ENCODE peak calls at places on chromosomes 4 and X, in five cellular contexts. One of them, this sample, is unnamed. For H3K27me3, the result is how much of the 10 kb centered on the place peaks cover.

GRCh38 chr4:40471923-40472322 is 136.8 kb downstream of the CHRNA9 start:
- DNase-seq in aorta: no peak
- DNase-seq in pancreas: no peak
- DNase-seq in mammary epithelial cell: peak
- DNase-seq in Peyer's patch: no peak
- DNase-seq in this sample: no peak

GRCh38 chr4:8786166-8786565 is 85.5 kb downstream of the HMX1 start:
- DNase-seq in pancreas: no peak
- DNase-seq in mammary epithelial cell: no peak
- DNase-seq in Peyer's patch: no peak
- DNase-seq in aorta: no peak
- DNase-seq in this sample: no peak

GRCh38 chr4:86838141-86838540 is 11.0 kb downstream of the SLC10A6 start:
- DNase-seq in aorta: no peak
- DNase-seq in pancreas: no peak
- DNase-seq in mammary epithelial cell: no peak
- DNase-seq in Peyer's patch: no peak
- DNase-seq in this sample: no peak

GRCh38 chr4:91734682-91735081 is 569.1 kb upstream of the GRID2 start:
- DNase-seq in Peyer's patch: no peak
- DNase-seq in pancreas: no peak
- DNase-seq in mammary epithelial cell: peak
- DNase-seq in aorta: no peak
- DNase-seq in this sample: no peak

GRCh38 chr4:118086334-118086733 is 52.0 kb downstream of the NDST3 start:
- DNase-seq in aorta: no peak
- DNase-seq in mammary epithelial cell: peak
- DNase-seq in Peyer's patch: no peak
- DNase-seq in pancreas: no peak
- DNase-seq in this sample: no peak

GRCh38 chrX:29468911-29469494 is 746.4 kb upstream of the MAGEB2 start:
- DNase-seq in pancreas: no peak
- DNase-seq in aorta: no peak
- DNase-seq in mammary epithelial cell: no peak
- DNase-seq in Peyer's patch: no peak
- DNase-seq in this sample: no peak

GRCh38 chr4:144295286-144295995 is 154.9 kb upstream of the GYPA start:
- DNase-seq in aorta: no peak
- DNase-seq in Peyer's patch: no peak
- DNase-seq in pancreas: no peak
- DNase-seq in mammary epithelial cell: peak
- DNase-seq in this sample: no peak

GRCh38 chr4:10182446-10183424 is 66.1 kb upstream of the WDR1 start:
- DNase-seq in aorta: no peak
- DNase-seq in Peyer's patch: no peak
- DNase-seq in mammary epithelial cell: no peak
- DNase-seq in pancreas: no peak
- DNase-seq in this sample: no peak

GRCh38 chrX:107324493-107325310 is 118.3 kb downstream of the DNAAF6 start:
- DNase-seq in aorta: no peak
- DNase-seq in pancreas: peak
- DNase-seq in mammary epithelial cell: peak
- DNase-seq in Peyer's patch: no peak
- DNase-seq in this sample: no peak

GRCh38 chr4:91989914-91990313 is 313.9 kb upstream of the GRID2 start:
- DNase-seq in mammary epithelial cell: no peak
- DNase-seq in pancreas: no peak
- DNase-seq in aorta: no peak
- DNase-seq in Peyer's patch: no peak
- DNase-seq in this sample: no peak

GRCh38 chr4:85474356-85474755 is 594 bp upstream of the ARHGAP24 start:
- DNase-seq in mammary epithelial cell: no peak
- DNase-seq in aorta: no peak
- DNase-seq in Peyer's patch: no peak
- DNase-seq in pancreas: no peak
- DNase-seq in this sample: no peak

GRCh38 chr4:8747896-8748575 is 123.6 kb downstream of the HMX1 start:
- DNase-seq in Peyer's patch: no peak
- DNase-seq in pancreas: no peak
- DNase-seq in aorta: peak
- DNase-seq in mammary epithelial cell: no peak
- DNase-seq in this sample: no peak

GRCh38 chrX:2401590-2402360 is 99.0 kb downstream of the DHRSX start:
- DNase-seq in mammary epithelial cell: peak
- DNase-seq in pancreas: no peak
- DNase-seq in Peyer's patch: no peak
- DNase-seq in aorta: no peak
- DNase-seq in this sample: no peak

GRCh38 chr4:153115322-153116100 is 88.7 kb upstream of the TRIM2 start:
- DNase-seq in Peyer's patch: peak
- DNase-seq in pancreas: no peak
- DNase-seq in mammary epithelial cell: peak
- DNase-seq in aorta: peak
- DNase-seq in this sample: peak

GRCh38 chr4:73603854-73604584 is 16.2 kb downstream of the RASSF6 start:
- DNase-seq in aorta: no peak
- DNase-seq in mammary epithelial cell: no peak
- DNase-seq in pancreas: no peak
- DNase-seq in Peyer's patch: no peak
- DNase-seq in this sample: no peak

GRCh38 chr4:12712648-12713339 is 771.3 kb downstream of the RAB28 start:
- DNase-seq in aorta: no peak
- DNase-seq in Peyer's patch: no peak
- DNase-seq in pancreas: no peak
- DNase-seq in mammary epithelial cell: no peak
- DNase-seq in this sample: no peak

GRCh38 chrX:120749141-120749846 is 119.4 kb upstream of the C1GALT1C1 start:
- DNase-seq in pancreas: no peak
- DNase-seq in mammary epithelial cell: no peak
- DNase-seq in Peyer's patch: peak
- DNase-seq in aorta: no peak
- DNase-seq in this sample: no peak

GRCh38 chr4:3313139-3313538 is 20.3 kb downstream of the RGS12 start:
- DNase-seq in Peyer's patch: no peak
- DNase-seq in aorta: peak
- DNase-seq in mammary epithelial cell: no peak
- DNase-seq in pancreas: no peak
- DNase-seq in this sample: no peak

GRCh38 chr4:36255575-36255974 is 11.3 kb upstream of the ARAP2 start:
- DNase-seq in Peyer's patch: peak
- DNase-seq in aorta: no peak
- DNase-seq in mammary epithelial cell: no peak
- DNase-seq in pancreas: no peak
- DNase-seq in this sample: no peak

GRCh38 chrX:24260827-24261550 is 52.9 kb downstream of the SUPT20HL2 start:
- DNase-seq in mammary epithelial cell: no peak
- DNase-seq in Peyer's patch: peak
- DNase-seq in aorta: no peak
- DNase-seq in pancreas: peak
- DNase-seq in this sample: no peak

GRCh38 chr4:167555338-167556022 is 321.2 kb upstream of the SPOCK3 start:
- DNase-seq in mammary epithelial cell: no peak
- DNase-seq in Peyer's patch: no peak
- DNase-seq in aorta: no peak
- DNase-seq in pancreas: no peak
- DNase-seq in this sample: no peak

GRCh38 chr4:89109841-89110540 is 1.3 kb upstream of the TIGD2 start:
- DNase-seq in pancreas: no peak
- DNase-seq in mammary epithelial cell: no peak
- DNase-seq in Peyer's patch: no peak
- DNase-seq in aorta: no peak
- DNase-seq in this sample: no peak

GRCh38 chr4:101685126-101685525 is 105.4 kb upstream of the BANK1 start:
- DNase-seq in aorta: no peak
- DNase-seq in Peyer's patch: no peak
- DNase-seq in pancreas: no peak
- DNase-seq in mammary epithelial cell: no peak
- DNase-seq in this sample: no peak

GRCh38 chr4:20085653-20086052 is 166.1 kb upstream of the SLIT2 start:
- DNase-seq in aorta: no peak
- DNase-seq in Peyer's patch: no peak
- DNase-seq in pancreas: no peak
- DNase-seq in mammary epithelial cell: no peak
- DNase-seq in this sample: no peak

GRCh38 chr4:4426511-4427477 is 39.9 kb downstream of the NSG1 start:
- DNase-seq in aorta: peak
- DNase-seq in Peyer's patch: no peak
- DNase-seq in mammary epithelial cell: no peak
- DNase-seq in pancreas: no peak
- DNase-seq in this sample: no peak

GRCh38 chr4:87420431-87420830 is 1.9 kb upstream of the NUDT9 start:
- DNase-seq in Peyer's patch: no peak
- DNase-seq in aorta: no peak
- DNase-seq in pancreas: no peak
- DNase-seq in mammary epithelial cell: no peak
- DNase-seq in this sample: no peak

GRCh38 chrX:39551748-39552147 is 546.0 kb downstream of the BCOR start:
- DNase-seq in aorta: no peak
- DNase-seq in Peyer's patch: no peak
- DNase-seq in mammary epithelial cell: no peak
- DNase-seq in pancreas: no peak
- DNase-seq in this sample: no peak

GRCh38 chr4:8142556-8142955 is 16.1 kb downstream of the ABLIM2 start:
- DNase-seq in aorta: no peak
- DNase-seq in Peyer's patch: no peak
- DNase-seq in pancreas: no peak
- DNase-seq in mammary epithelial cell: no peak
- DNase-seq in this sample: no peak

GRCh38 chr4:30721353-30722091 is 1.4 kb downstream of the PCDH7 start:
- DNase-seq in aorta: peak
- DNase-seq in mammary epithelial cell: peak
- DNase-seq in pancreas: peak
- DNase-seq in Peyer's patch: no peak
- DNase-seq in this sample: no peak

GRCh38 chr4:147891476-147892115 is 159.7 kb downstream of the ARHGAP10 start:
- DNase-seq in Peyer's patch: no peak
- DNase-seq in mammary epithelial cell: no peak
- DNase-seq in pancreas: no peak
- DNase-seq in aorta: no peak
- DNase-seq in this sample: no peak

GRCh38 chrX:81120270-81120935 is 81.3 kb downstream of the HMGN5 start:
- DNase-seq in pancreas: no peak
- DNase-seq in aorta: no peak
- DNase-seq in Peyer's patch: peak
- DNase-seq in mammary epithelial cell: no peak
- DNase-seq in this sample: no peak

GRCh38 chr4:46648088-46648744 is 258.3 kb upstream of the GABRA2 start:
- DNase-seq in mammary epithelial cell: peak
- DNase-seq in Peyer's patch: no peak
- DNase-seq in aorta: no peak
- DNase-seq in pancreas: no peak
- DNase-seq in this sample: no peak

GRCh38 chr4:94654714-94655113 is 103.0 kb upstream of the BMPR1B start:
- DNase-seq in aorta: no peak
- DNase-seq in mammary epithelial cell: no peak
- DNase-seq in pancreas: no peak
- DNase-seq in Peyer's patch: no peak
- DNase-seq in this sample: no peak

GRCh38 chrX:151019837-151020236 is 36.7 kb downstream of the HMGB3 start:
- DNase-seq in pancreas: no peak
- DNase-seq in aorta: no peak
- DNase-seq in mammary epithelial cell: peak
- DNase-seq in Peyer's patch: no peak
- DNase-seq in this sample: no peak

GRCh38 chr4:8694226-8694625 is 101.7 kb downstream of the CPZ start:
- DNase-seq in pancreas: no peak
- DNase-seq in aorta: no peak
- DNase-seq in mammary epithelial cell: no peak
- DNase-seq in Peyer's patch: no peak
- DNase-seq in this sample: no peak

GRCh38 chr4:3792813-3793212 is 26.6 kb downstream of the ADRA2C start:
- DNase-seq in mammary epithelial cell: no peak
- DNase-seq in aorta: peak
- DNase-seq in Peyer's patch: no peak
- DNase-seq in pancreas: no peak
- DNase-seq in this sample: no peak

GRCh38 chr4:158428242-158428641 is 93.4 kb upstream of the RXFP1 start:
- DNase-seq in aorta: no peak
- DNase-seq in Peyer's patch: no peak
- DNase-seq in pancreas: no peak
- DNase-seq in mammary epithelial cell: peak
- DNase-seq in this sample: no peak

DNA sequence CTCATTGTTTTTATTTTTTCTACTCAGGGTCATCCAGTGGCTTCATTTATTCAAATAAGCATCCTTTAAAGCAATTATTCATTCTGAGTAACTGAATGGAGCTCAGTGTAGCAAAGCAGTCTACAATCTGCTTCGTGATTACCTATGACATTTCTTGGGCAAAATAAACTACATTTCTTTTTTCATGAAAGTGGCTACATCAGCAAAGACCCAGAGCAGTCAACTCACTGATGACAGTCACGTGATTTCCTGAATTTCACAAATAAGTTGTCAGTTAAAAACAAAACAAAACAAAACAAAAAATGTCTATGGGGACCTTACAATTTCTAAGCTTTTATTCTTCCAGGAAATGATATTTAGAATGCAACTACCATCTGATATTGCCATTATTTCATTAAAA is 182.1 kb downstream of the VEGFC start:
- DNase-seq in mammary epithelial cell: no peak
- DNase-seq in aorta: no peak
- DNase-seq in Peyer's patch: no peak
- DNase-seq in pancreas: no peak
- DNase-seq in this sample: no peak
- H3K27me3 ChIP-seq in mammary epithelial cell: under half
- H3K27me3 ChIP-seq in aorta: under half
- H3K27me3 ChIP-seq in Peyer's patch: under half
- H3K27me3 ChIP-seq in pancreas: under half
- H3K27me3 ChIP-seq in this sample: under half

GRCh38 chrX:88101968-88102367 is 584.4 kb downstream of the KLHL4 start:
- DNase-seq in Peyer's patch: no peak
- DNase-seq in mammary epithelial cell: no peak
- DNase-seq in pancreas: no peak
- DNase-seq in aorta: no peak
- DNase-seq in this sample: no peak
- H3K27me3 ChIP-seq in Peyer's patch: under half
- H3K27me3 ChIP-seq in mammary epithelial cell: under half
- H3K27me3 ChIP-seq in pancreas: under half
- H3K27me3 ChIP-seq in aorta: under half
- H3K27me3 ChIP-seq in this sample: under half

GRCh38 chr4:80187677-80188076 is 9.6 kb upstream of the PRDM8 start:
- DNase-seq in mammary epithelial cell: no peak
- DNase-seq in pancreas: no peak
- DNase-seq in aorta: no peak
- DNase-seq in Peyer's patch: no peak
- DNase-seq in this sample: no peak
- H3K27me3 ChIP-seq in mammary epithelial cell: under half
- H3K27me3 ChIP-seq in pancreas: under half
- H3K27me3 ChIP-seq in aorta: under half
- H3K27me3 ChIP-seq in Peyer's patch: under half
- H3K27me3 ChIP-seq in this sample: under half

GRCh38 chrX:34218063-34218462 is 85.9 kb upstream of the FAM47A start:
- DNase-seq in Peyer's patch: no peak
- DNase-seq in pancreas: no peak
- DNase-seq in mammary epithelial cell: no peak
- DNase-seq in aorta: no peak
- DNase-seq in this sample: no peak
- H3K27me3 ChIP-seq in Peyer's patch: under half
- H3K27me3 ChIP-seq in pancreas: under half
- H3K27me3 ChIP-seq in mammary epithelial cell: under half
- H3K27me3 ChIP-seq in aorta: under half
- H3K27me3 ChIP-seq in this sample: under half